ENCODE peak calls at places on chromosomes 16 and 17, in seven cellular contexts. J, I, K, O, L, E and P are unnamed samples.

GRCh38 chr17:27630607-27631408 is at the start of gene LGALS9:
- DNase-seq in J (no peak), I (no peak), K (no peak), O (peak), L (peak), E (no peak), P (no peak)

GRCh38 chr17:83170571-83171260 is 91.3 kb downstream of the METRNL start:
- DNase-seq in J (no peak), I (no peak), K (no peak), O (no peak), L (no peak), E (no peak), P (no peak)

GRCh38 chr17:57440522-57441269 is 184.4 kb downstream of the MSI2 start:
- DNase-seq in J (no peak), I (peak), K (peak), O (peak), L (peak), E (peak), P (peak)

GRCh38 chr16:24580665-24581064 is 41.3 kb downstream of the RBBP6 start:
- DNase-seq in J (peak), I (no peak), K (no peak), O (peak), L (no peak), E (peak), P (no peak)

GRCh38 chr16:88706288-88706964 is at the start of the genes CTU2 and RNF166:
- DNase-seq in J (peak), I (peak), K (peak), O (peak), L (peak), E (no peak), P (peak)

GRCh38 chr17:19787733-19788357 is 39.7 kb upstream of the ALDH3A1 start:
- DNase-seq in J (no peak), I (no peak), K (no peak), O (no peak), L (no peak), E (no peak), P (no peak)

GRCh38 chr16:48121276-48121675 is 34.5 kb downstream of the ABCC12 start:
- DNase-seq in J (no peak), I (no peak), K (no peak), O (no peak), L (no peak), E (no peak), P (no peak)

GRCh38 chr17:42659079-42659931 is at the start of gene TUBG2:
- DNase-seq in J (no peak), I (peak), K (peak), O (peak), L (peak), E (no peak), P (peak)

GRCh38 chr16:55367796-55368195 is 43.8 kb downstream of the IRX6 start:
- DNase-seq in J (peak), I (no peak), K (no peak), O (no peak), L (no peak), E (peak), P (no peak)

GRCh38 chr16:80601182-80601581 is 60.4 kb downstream of the DYNLRB2 start:
- DNase-seq in J (no peak), I (no peak), K (no peak), O (no peak), L (no peak), E (no peak), P (no peak)

GRCh38 chr17:48100591-48101011 is 677 bp downstream of the CBX1 start:
- DNase-seq in J (no peak), I (peak), K (peak), O (peak), L (no peak), E (no peak), P (no peak)

GRCh38 chr17:40112718-40113109 is 9.1 kb upstream of the MSL1 start:
- DNase-seq in J (no peak), I (peak), K (no peak), O (no peak), L (no peak), E (no peak), P (no peak)

GRCh38 chr17:20187049-20187448 is 177.9 kb downstream of the SPECC1 start:
- DNase-seq in J (no peak), I (no peak), K (no peak), O (no peak), L (no peak), E (no peak), P (no peak)

GRCh38 chr17:27263386-27263785 is 30.5 kb upstream of the WSB1 start:
- DNase-seq in J (no peak), I (no peak), K (no peak), O (no peak), L (no peak), E (no peak), P (no peak)

GRCh38 chr17:66976781-66977201 is 12.3 kb downstream of the CACNG4 start:
- DNase-seq in J (no peak), I (no peak), K (no peak), O (no peak), L (no peak), E (no peak), P (no peak)

GRCh38 chr16:28846933-28847273 is 755 bp upstream of the TUFM start:
- DNase-seq in J (no peak), I (no peak), K (no peak), O (no peak), L (no peak), E (no peak), P (no peak)

GRCh38 chr16:55663770-55664677 is 8.2 kb downstream of the SLC6A2 start:
- DNase-seq in J (no peak), I (no peak), K (no peak), O (no peak), L (no peak), E (no peak), P (no peak)

GRCh38 chr17:73943416-73943770 is 260.1 kb upstream of the RPL38 start:
- DNase-seq in J (no peak), I (no peak), K (no peak), O (no peak), L (no peak), E (no peak), P (no peak)

GRCh38 chr17:50212121-50212843 is 10.9 kb upstream of the COL1A1 start:
- DNase-seq in J (no peak), I (peak), K (no peak), O (no peak), L (no peak), E (no peak), P (peak)

GRCh38 chr16:85227924-85228462 is 115.7 kb upstream of the CIBAR2 start:
- DNase-seq in J (no peak), I (no peak), K (peak), O (no peak), L (no peak), E (no peak), P (no peak)

GRCh38 chr17:78211032-78211431 is 3.0 kb upstream of the BIRC5 start:
- DNase-seq in J (no peak), I (no peak), K (no peak), O (no peak), L (no peak), E (no peak), P (no peak)

GRCh38 chr17:73064084-73064938 is 28.2 kb downstream of the SLC39A11 start:
- DNase-seq in J (no peak), I (no peak), K (no peak), O (no peak), L (no peak), E (no peak), P (no peak)

GRCh38 chr17:42042598-42043319 is 7.6 kb downstream of the C17orf113 start:
- DNase-seq in J (no peak), I (no peak), K (no peak), O (no peak), L (no peak), E (no peak), P (no peak)

GRCh38 chr17:21510686-21511367 is 134.7 kb downstream of the KCNJ12 start:
- DNase-seq in J (no peak), I (no peak), K (no peak), O (no peak), L (no peak), E (no peak), P (no peak)

GRCh38 chr17:71926746-71927398 is 193.9 kb upstream of the SOX9 start:
- DNase-seq in J (no peak), I (no peak), K (no peak), O (no peak), L (no peak), E (no peak), P (no peak)

GRCh38 chr17:604719-605118 is 109.9 kb downstream of the VPS53 start:
- DNase-seq in J (no peak), I (no peak), K (no peak), O (no peak), L (no peak), E (no peak), P (no peak)

GRCh38 chr17:11296994-11297393 is 56.0 kb downstream of the SHISA6 start:
- DNase-seq in J (no peak), I (no peak), K (no peak), O (no peak), L (peak), E (no peak), P (no peak)

GRCh38 chr16:78310990-78311561 is 211.6 kb downstream of the WWOX start:
- DNase-seq in J (no peak), I (no peak), K (no peak), O (no peak), L (no peak), E (peak), P (no peak)

GRCh38 chr17:44749076-44750020 is 9.4 kb upstream of the ADAM11 start:
- DNase-seq in J (no peak), I (no peak), K (no peak), O (no peak), L (no peak), E (no peak), P (no peak)

GRCh38 chr16:85554791-85555548 is 58.2 kb upstream of the GSE1 start:
- DNase-seq in J (no peak), I (no peak), K (no peak), O (peak), L (peak), E (no peak), P (no peak)

GRCh38 chr17:47735139-47735464 is 2.1 kb downstream of the TBX21 start:
- DNase-seq in J (no peak), I (no peak), K (no peak), O (no peak), L (no peak), E (no peak), P (no peak)

GRCh38 chr17:82334622-82335394 is 1.2 kb upstream of the SECTM1 start:
- DNase-seq in J (no peak), I (no peak), K (no peak), O (peak), L (peak), E (no peak), P (no peak)

GRCh38 chr17:81952792-81953228 is 5.8 kb upstream of the MYADML2 start:
- DNase-seq in J (no peak), I (no peak), K (no peak), O (no peak), L (no peak), E (no peak), P (no peak)

GRCh38 chr16:27432600-27432957 is 30.6 kb downstream of the IL21R start:
- DNase-seq in J (no peak), I (no peak), K (no peak), O (peak), L (no peak), E (peak), P (peak)

GRCh38 chr16:68592466-68593337 is 52.4 kb upstream of the CDH3 start:
- DNase-seq in J (no peak), I (no peak), K (no peak), O (no peak), L (peak), E (no peak), P (no peak)

GRCh38 chr17:30992551-30992950 is 21.7 kb downstream of the RNF135 start:
- DNase-seq in J (no peak), I (no peak), K (no peak), O (no peak), L (no peak), E (no peak), P (no peak)